ENCODE peak calls at places on chromosomes 12 and 14, in five cellular contexts. G is PC-3, K is IMR-90, L is body of pancreas, O is heart left ventricle. S is an unnamed sample. For H3K9me3 and H3K4me1, the result is how much of the 10 kb centered on the place peaks cover.

GRCh38 chr12:94982456-94982855 is 21.0 kb downstream of the NDUFA12 start:
- DNase-seq in L (no peak), O (no peak), K (no peak), G (no peak), S (no peak)

GRCh38 chr12:56038022-56038665 is 3.6 kb upstream of the RPS26 start:
- DNase-seq in G (no peak), L (no peak), K (no peak), O (no peak), S (no peak)

GRCh38 chr12:570949-571794 is 92.1 kb downstream of the NINJ2 start:
- DNase-seq in K (peak), G (peak), O (peak), L (peak), S (peak)

GRCh38 chr12:88371416-88372183 is 208.7 kb downstream of the KITLG start:
- DNase-seq in K (no peak), L (no peak), G (peak), O (no peak), S (peak)

GRCh38 chr12:27527512-27527911 is 3.5 kb downstream of the PPFIBP1 start:
- DNase-seq in L (no peak), G (no peak), O (no peak), K (no peak), S (no peak)

GRCh38 chr14:103624860-103625259 is 4.2 kb upstream of the KLC1 start:
- DNase-seq in L (peak), G (peak), O (peak), K (peak), S (no peak)

GRCh38 chr12:123444396-123445026 is 8.0 kb upstream of the RILPL2 start:
- DNase-seq in G (no peak), O (no peak), L (no peak), K (peak), S (no peak)

GRCh38 chr12:6288235-6288634 is 22.2 kb upstream of the PLEKHG6 start:
- DNase-seq in G (peak), L (no peak), K (peak), O (no peak), S (no peak)

GRCh38 chr12:40152783-40153383 is 47.0 kb upstream of the SLC2A13 start:
- DNase-seq in G (peak), L (peak), O (peak), K (peak), S (peak)

GRCh38 chr12:40144023-40144422 is 38.1 kb upstream of the SLC2A13 start:
- DNase-seq in G (no peak), K (no peak), O (no peak), L (no peak), S (no peak)

GRCh38 chr12:126051611-126052107 is 986.4 kb downstream of the AACS start:
- DNase-seq in L (no peak), K (no peak), G (peak), O (no peak), S (no peak)

GRCh38 chr14:70921669-70922068 is 14.4 kb downstream of the PCNX1 start:
- DNase-seq in K (no peak), L (no peak), O (no peak), G (peak), S (no peak)

GRCh38 chr12:101231626-101232025 is 21.6 kb upstream of the SLC5A8 start:
- DNase-seq in O (no peak), K (no peak), G (no peak), L (no peak), S (no peak)

GRCh38 chr12:107405436-107405835 is 280.2 kb upstream of the PWP1 start:
- DNase-seq in O (peak), L (no peak), G (no peak), K (no peak), S (no peak)

GRCh38 chr12:26884765-26885576 is 52.0 kb upstream of the ITPR2 start:
- DNase-seq in G (peak), L (peak), K (peak), O (peak), S (peak)

GRCh38 chr12:96198970-96199369 is 4.8 kb downstream of the ELK3 start:
- DNase-seq in O (no peak), L (no peak), G (peak), K (peak), S (no peak)

GRCh38 chr12:88185988-88186387 is 43.9 kb downstream of the TMTC3 start:
- DNase-seq in K (peak), L (no peak), G (peak), O (no peak), S (no peak)

GRCh38 chr12:106128526-106129430 is 10.0 kb downstream of the NUAK1 start:
- DNase-seq in K (no peak), O (no peak), G (no peak), L (no peak), S (peak)

GRCh38 chr14:91291786-91292405 is 47.4 kb upstream of the GPR68 start:
- DNase-seq in G (no peak), K (no peak), L (no peak), O (no peak), S (no peak)

GRCh38 chr14:36281309-36281708 is 39.1 kb downstream of the MBIP start:
- DNase-seq in O (no peak), K (no peak), L (no peak), G (no peak), S (peak)

GRCh38 chr12:3242199-3242863 is 165.2 kb downstream of the TSPAN9 start:
- DNase-seq in L (peak), G (no peak), K (no peak), O (peak), S (no peak)

GRCh38 chr12:120231316-120232011 is 30.6 kb upstream of the RPLP0 start:
- DNase-seq in G (peak), K (peak), L (peak), O (peak), S (peak)

GRCh38 chr14:29838752-29839151 is 88.9 kb downstream of the PRKD1 start:
- DNase-seq in L (no peak), K (no peak), O (no peak), G (no peak), S (no peak)

GRCh38 chr12:56468216-56469006 is at the start of gene SPRYD4:
- DNase-seq in O (peak), K (peak), G (peak), L (peak), S (peak)

GRCh38 chr12:102638777-102639176 is 158.4 kb upstream of the IGF1 start:
- DNase-seq in L (no peak), O (no peak), K (peak), G (no peak), S (no peak)

GRCh38 chr14:102591372-102591943 is 991 bp upstream of the RCOR1 start:
- DNase-seq in O (peak), L (peak), K (peak), G (no peak), S (peak)

GRCh38 chr14:47194051-47194450 is 481.4 kb downstream of the MDGA2 start:
- DNase-seq in G (peak), O (no peak), L (no peak), K (no peak), S (no peak)

GRCh38 chr12:18700254-18700653 is 37.6 kb downstream of the PLCZ1 start:
- DNase-seq in K (peak), O (peak), L (no peak), G (no peak), S (no peak)

GRCh38 chr14:103130965-103131364 is 7.7 kb downstream of the TNFAIP2 start:
- DNase-seq in G (peak), L (peak), O (no peak), K (peak), S (no peak)

GRCh38 chr14:104130974-104131651 is 7.3 kb upstream of the KIF26A start:
- DNase-seq in L (peak), K (peak), G (peak), O (peak), S (peak)

GRCh38 chr12:126974779-126975178 is 1292.2 kb upstream of the TMEM132C start:
- DNase-seq in L (no peak), O (no peak), G (peak), K (no peak), S (no peak)

GRCh38 chr12:78430501-78430900 is 434.1 kb upstream of the SYT1 start:
- DNase-seq in K (no peak), O (no peak), G (no peak), L (no peak), S (peak)

GRCh38 chr12:1474059-1474537 is 120.3 kb downstream of the FBXL14 start:
- DNase-seq in G (peak), L (no peak), K (peak), O (no peak), S (peak)

GRCh38 chr12:110262442-110263388 is 18.3 kb upstream of the ATP2A2 start:
- DNase-seq in L (no peak), O (no peak), G (peak), K (peak), S (no peak)

GRCh38 chr12:13745100-13745678 is 236.2 kb downstream of the GRIN2B start:
- DNase-seq in L (peak), O (no peak), K (no peak), G (no peak), S (no peak)

DNA sequence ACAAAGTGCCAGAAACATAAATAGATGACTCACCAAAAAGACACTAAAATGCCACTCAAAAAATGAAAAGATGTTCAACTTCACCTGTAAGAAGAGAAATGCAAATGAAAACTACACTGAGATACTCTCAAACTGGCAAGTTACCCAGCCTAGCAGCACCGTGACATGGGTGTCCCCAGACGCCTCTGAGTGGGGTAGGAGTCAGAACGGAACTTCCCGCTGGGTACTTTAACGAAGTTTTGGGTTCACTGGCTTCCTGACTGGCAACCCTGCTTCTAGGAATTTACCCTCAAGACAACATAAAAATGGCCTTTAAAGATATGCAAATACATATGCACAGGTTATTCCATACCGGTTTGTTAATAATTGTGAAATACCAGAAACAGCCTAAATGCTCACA is 52.6 kb downstream of the RIMBP2 start:
- DNase-seq in O (no peak), G (no peak), K (no peak), L (no peak), S (no peak)
- H3K4me3 ChIP-seq in O (no peak), G (no peak), K (no peak), L (no peak), S (no peak)

GRCh38 chr14:98466807-98467206 is 805.2 kb downstream of the BCL11B start:
- DNase-seq in G (no peak), L (no peak), O (no peak), K (no peak), S (no peak)

GRCh38 chr14:98458702-98459101 is 813.3 kb downstream of the BCL11B start:
- DNase-seq in G (no peak), K (no peak), L (no peak), O (no peak), S (no peak)

DNA sequence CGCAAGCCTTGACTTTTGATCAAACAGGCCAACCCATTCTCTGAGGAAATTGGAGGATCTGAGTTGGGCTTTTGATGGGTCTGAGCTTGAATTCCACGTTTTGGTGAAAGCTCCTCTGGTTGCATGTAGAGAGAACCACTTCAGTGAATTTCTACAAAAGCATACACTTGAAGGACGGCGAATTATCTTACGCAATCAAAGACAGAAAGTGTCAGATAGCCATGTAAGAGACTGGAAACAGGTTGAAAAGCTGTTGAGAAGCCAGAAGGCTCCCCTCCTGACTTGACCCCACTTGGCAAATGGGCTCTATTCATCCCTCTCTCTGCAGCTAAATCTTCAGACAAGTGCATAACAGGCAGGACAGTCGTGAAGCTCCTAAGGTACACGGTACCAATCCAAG is 809.1 kb downstream of the BCL11B start:
- DNase-seq in O (no peak), K (no peak), G (no peak), L (no peak), S (no peak)
- H3K9me3 ChIP-seq in O (under half), K (under half), G (under half), L (under half), S (under half)

GRCh38 chr12:64685076-64685475 is 74.1 kb downstream of the GNS start:
- DNase-seq in K (no peak), O (no peak), G (no peak), L (no peak), S (no peak)

GRCh38 chr12:64682572-64683277 is 72.4 kb downstream of the RASSF3 start:
- DNase-seq in G (no peak), O (peak), L (peak), K (peak), S (peak)

GRCh38 chr12:64688715-64689114 is 70.5 kb downstream of the GNS start:
- DNase-seq in G (no peak), O (no peak), L (no peak), K (no peak), S (no peak)

GRCh38 chr12:64687816-64688599 is 71.2 kb downstream of the GNS start:
- DNase-seq in G (no peak), L (no peak), K (peak), O (no peak), S (no peak)

GRCh38 chr12:64685605-64686004 is 73.6 kb downstream of the GNS start:
- DNase-seq in L (no peak), G (no peak), O (no peak), K (no peak), S (no peak)
- H3K4me1 ChIP-seq in L (under half), G (under half), O (under half), K (under half), S (under half)

DNA sequence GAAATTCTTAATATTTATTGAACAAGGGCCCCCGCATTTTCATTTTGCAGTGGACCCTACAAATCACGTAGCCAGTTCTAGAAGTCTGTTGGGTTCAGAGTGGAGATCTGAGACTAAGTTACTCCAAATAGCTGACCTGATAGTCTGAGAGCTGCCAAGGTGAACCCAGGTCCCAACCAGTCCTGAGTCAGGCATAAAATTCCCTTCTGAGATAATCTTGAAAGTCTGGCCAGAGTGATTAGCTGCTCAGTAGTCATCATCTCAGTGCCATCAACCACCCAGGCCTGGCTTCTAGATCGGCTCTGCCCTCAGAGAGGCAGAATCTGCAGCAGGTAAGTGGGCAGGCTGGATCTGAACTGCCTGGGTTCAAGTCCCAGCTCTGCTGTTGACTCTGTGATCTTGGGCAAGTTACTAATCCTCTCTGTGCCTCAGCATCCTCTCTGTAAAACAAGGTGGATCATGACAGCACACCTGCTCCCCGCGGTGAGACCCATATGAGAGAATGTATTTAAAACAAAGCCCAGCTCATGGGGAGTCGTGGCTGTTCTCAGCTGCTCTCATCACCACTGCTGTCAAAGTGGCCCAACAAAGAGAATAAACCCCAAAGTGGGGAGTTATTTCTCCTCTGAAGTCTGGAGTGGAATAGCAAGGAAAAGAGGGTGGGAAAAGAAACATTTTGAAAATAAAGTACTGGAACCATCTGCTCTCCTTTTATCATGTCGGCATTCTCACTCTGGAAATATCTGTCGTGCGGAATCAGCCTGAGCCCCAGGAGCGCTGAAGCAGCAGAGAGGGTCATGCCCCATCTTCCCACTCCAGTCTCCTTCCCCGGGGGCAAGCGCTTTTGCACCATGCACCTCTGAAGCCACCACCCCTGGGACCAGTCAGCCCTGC is 193.3 kb downstream of the DPF3 start:
- DNase-seq in O (no peak), L (no peak), K (peak), G (no peak), S (no peak)
- H3K4me3 ChIP-seq in O (no peak), L (no peak), K (no peak), G (no peak), S (no peak)

DNA sequence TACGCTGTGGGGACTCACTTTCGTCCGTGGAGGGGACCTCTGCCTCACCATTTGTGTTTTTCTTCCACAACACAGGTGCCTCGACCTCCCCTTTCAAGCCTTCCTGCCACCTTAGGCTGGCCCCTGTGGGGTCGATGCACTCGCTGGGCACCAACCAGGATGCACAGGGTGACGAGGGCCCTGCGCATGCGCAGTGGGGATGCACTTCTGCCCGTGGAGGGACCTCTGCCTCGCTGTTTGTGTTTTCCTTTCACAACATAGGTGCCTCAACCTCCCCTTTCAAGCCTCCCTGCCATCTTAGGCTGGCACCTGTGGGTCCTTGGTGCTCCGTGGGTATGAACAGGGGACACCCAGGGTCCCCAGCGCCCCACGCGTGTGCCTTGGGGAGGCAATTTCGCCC is 356.8 kb downstream of the ALG10 start:
- DNase-seq in G (no peak), O (no peak), L (no peak), K (no peak), S (no peak)
- H3K9me3 ChIP-seq in G (under half), O (under half), L (under half), K (under half), S (under half)

GRCh38 chr14:93030761-93031160 is 85.0 kb downstream of the ITPK1 start:
- DNase-seq in K (no peak), O (no peak), L (no peak), G (no peak), S (no peak)
- H3K4me1 ChIP-seq in K (under half), O (under half), L (under half), G (under half), S (under half)

DNA sequence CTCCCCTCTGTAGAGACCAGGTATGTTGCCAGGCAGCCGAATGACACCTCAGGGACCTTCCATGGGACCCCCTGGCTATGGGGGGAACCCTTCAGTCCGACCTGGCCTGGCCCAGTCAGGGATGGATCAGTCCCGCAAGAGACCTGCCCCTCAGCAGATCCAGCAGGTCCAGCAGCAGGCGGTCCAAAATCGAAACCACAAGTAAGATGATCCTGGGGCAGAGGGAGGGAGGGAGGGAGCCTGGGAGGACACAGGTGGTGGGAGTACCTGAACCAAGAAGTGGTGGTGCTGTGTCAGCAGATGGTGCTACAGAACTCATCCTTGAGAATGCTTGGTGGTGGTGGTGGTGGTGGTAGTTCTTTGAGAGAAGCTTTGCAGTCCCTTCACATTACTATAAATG is 1.0 kb downstream of the SMARCD1 start:
- DNase-seq in O (no peak), L (no peak), K (no peak), G (peak), S (no peak)
- H3K4me3 ChIP-seq in O (peak), L (no peak), K (no peak), G (peak), S (peak)

GRCh38 chr14:105547741-105548169 is 21.4 kb downstream of the TMEM121 start:
- DNase-seq in G (no peak), L (no peak), O (no peak), K (no peak), S (no peak)
- H3K9me3 ChIP-seq in G (under half), L (under half), O (under half), K (under half), S (under half)

GRCh38 chr14:95143813-95144620 is 13.3 kb downstream of the DICER1 start:
- DNase-seq in L (no peak), G (no peak), O (no peak), K (peak), S (no peak)

GRCh38 chr14:95140060-95140858 is 17.1 kb downstream of the DICER1 start:
- DNase-seq in G (peak), K (peak), O (no peak), L (no peak), S (peak)

GRCh38 chr14:95144849-95145248 is 12.5 kb downstream of the DICER1 start:
- DNase-seq in O (no peak), L (no peak), K (no peak), G (no peak), S (no peak)

GRCh38 chr14:95141684-95142083 is 15.6 kb downstream of the DICER1 start:
- DNase-seq in G (no peak), O (no peak), K (no peak), L (no peak), S (no peak)

DNA sequence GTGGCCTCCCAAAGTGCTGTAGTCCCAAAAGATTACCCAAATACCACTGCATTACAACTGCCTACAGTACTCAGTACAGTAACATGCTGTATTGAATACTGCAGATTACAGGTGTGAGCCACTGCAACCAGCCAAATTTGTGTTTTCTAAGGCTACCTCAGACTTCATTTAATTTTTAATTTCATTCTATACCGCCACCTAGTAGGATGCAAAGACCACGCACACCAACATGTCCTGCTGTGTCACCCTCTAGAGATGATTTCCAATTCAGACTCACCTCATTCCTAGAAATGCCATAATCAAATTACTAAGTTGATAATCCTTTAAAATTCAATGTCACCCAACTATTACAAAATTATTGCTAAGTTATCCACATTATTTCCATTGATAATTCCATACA is 15.1 kb downstream of the DICER1 start:
- DNase-seq in K (no peak), L (no peak), G (no peak), O (no peak), S (no peak)
- H3K4me1 ChIP-seq in K (under half), L (half or more), G (under half), O (under half), S (half or more)

S was measured in HAP-1.